ENCODE peak calls at places on chromosome 3, in ten cellular contexts. E, Z, P, T, W, X, V, M, U and O are unnamed samples.

GRCh38 chr3:15450611-15451467 is 23.4 kb downstream of the EAF1 start:
- DNase-seq in Z (no peak), M (no peak), X (no peak), V (no peak), P (no peak), T (no peak), W (no peak), E (no peak), U (no peak), O (no peak)

GRCh38 chr3:75048650-75049049 is 434.2 kb upstream of the CNTN3 start:
- DNase-seq in U (no peak), Z (no peak), X (no peak), T (no peak), M (no peak), W (peak; percentile 2), V (no peak), E (no peak), P (peak; percentile 93), O (no peak)

GRCh38 chr3:100042144-100042543 is 72.2 kb downstream of the FILIP1L start:
- DNase-seq in U (no peak), X (peak; percentile 91), V (no peak), M (no peak), W (peak; percentile 90), Z (no peak), T (no peak), P (peak; percentile 92), E (no peak), O (peak; percentile 91)

GRCh38 chr3:58658508-58658907 is 8.1 kb downstream of the FAM3D start:
- DNase-seq in Z (peak; percentile 14), W (no peak), V (no peak), X (no peak), U (no peak), M (no peak), P (no peak), E (peak; percentile 24), T (peak; percentile 15), O (no peak)

GRCh38 chr3:134693226-134693625 is 42.4 kb upstream of the KY start:
- DNase-seq in P (no peak), E (no peak), Z (no peak), X (no peak), W (no peak), V (no peak), T (no peak), U (no peak), M (no peak), O (no peak)

GRCh38 chr3:59573911-59574310 is 524.1 kb upstream of the CFAP20DC start:
- DNase-seq in V (no peak), Z (peak; percentile 10), U (no peak), M (peak; percentile 87), E (no peak), P (peak; percentile 64), X (peak; percentile 60), W (peak; percentile 72), T (peak; percentile 74), O (peak; percentile 52)

GRCh38 chr3:160193644-160194192 is 31.5 kb upstream of the C3orf80 start:
- DNase-seq in V (no peak), Z (no peak), M (no peak), E (no peak), T (no peak), P (no peak), W (no peak), U (no peak), X (no peak), O (no peak)

GRCh38 chr3:61961882-61962281 is 400.5 kb downstream of the PTPRG start:
- DNase-seq in V (no peak), W (no peak), U (no peak), E (no peak), P (no peak), T (no peak), M (no peak), Z (no peak), X (no peak), O (no peak)

GRCh38 chr3:13301295-13301987 is 118.7 kb downstream of the NUP210 start:
- DNase-seq in V (no peak), T (no peak), Z (no peak), U (no peak), E (peak; percentile 25), X (peak; percentile 79), M (peak; percentile 57), P (peak; percentile 73), W (peak; percentile 53), O (peak; percentile 28)

DNA sequence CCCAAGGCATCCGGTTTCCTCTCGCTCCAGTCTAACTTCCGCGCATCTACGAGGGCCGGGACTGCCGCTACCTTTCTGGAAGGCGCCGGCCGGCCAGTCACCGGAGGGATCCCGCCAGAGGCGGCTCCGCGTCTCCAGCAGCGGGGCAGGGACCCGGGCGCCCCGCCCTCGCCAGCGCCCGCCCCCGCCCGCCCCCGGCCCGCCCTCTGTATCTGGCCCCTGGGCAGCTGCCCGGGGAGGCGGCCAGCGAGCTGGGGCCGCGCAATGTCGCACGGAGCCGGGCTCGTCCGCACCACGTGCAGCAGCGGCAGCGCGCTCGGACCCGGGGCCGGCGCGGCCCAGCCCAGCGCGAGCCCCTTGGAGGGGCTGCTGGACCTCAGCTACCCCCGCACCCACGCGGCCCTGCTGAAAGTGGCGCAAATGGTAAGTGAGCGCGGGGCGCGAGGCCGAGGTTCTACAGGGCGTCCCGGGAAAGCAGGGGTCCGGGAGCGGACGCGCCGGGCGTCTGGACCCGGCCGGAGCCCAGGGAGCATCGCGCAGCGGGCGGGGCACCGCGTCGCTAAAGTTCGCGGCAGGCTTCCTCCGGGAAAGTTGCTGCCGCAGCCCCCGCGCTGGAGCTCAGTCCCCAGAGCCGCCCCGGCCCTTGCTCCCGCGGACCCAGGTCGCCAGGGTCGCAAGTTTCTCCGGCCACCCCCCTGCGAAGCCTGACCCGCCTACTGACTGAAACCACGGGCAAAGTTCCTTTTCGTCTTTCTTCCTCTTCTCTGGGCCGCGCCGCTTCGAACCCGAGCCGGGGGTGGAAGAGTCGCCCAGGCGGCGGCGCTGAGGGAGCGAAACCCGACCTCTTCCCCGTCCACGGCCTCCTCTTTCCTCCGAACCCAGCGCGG is at the start of gene CMTM7:
- DNase-seq in Z (peak; percentile 75), P (peak; percentile 40), E (peak; percentile 74), W (peak; percentile 50), X (peak; percentile 22), V (peak; percentile 79), U (peak; percentile 86), T (peak; percentile 82), M (no peak), O (no peak)
- TF ChIP-seq CTCF in Z (no peak), P (peak; percentile 0), E (no peak), W (no peak), X (no peak), V (no peak), U (no peak), T (no peak), M (no peak), O (no peak)

GRCh38 chr3:179981646-179982045 is 55.1 kb downstream of the PEX5L start:
- DNase-seq in X (no peak), W (no peak), Z (no peak), P (no peak), M (no peak), T (no peak), V (no peak), U (no peak), E (no peak), O (no peak)
- H3K4me3 ChIP-seq in X (no peak overlapping the region), W (no peak overlapping the region), Z (no peak overlapping the region), P (no peak overlapping the region), M (no peak overlapping the region), T (no peak overlapping the region), V (no peak overlapping the region), U (no peak overlapping the region), E (no peak overlapping the region), O (no peak overlapping the region)

GRCh38 chr3:138397983-138398382 is 36.4 kb upstream of the ESYT3 start:
- DNase-seq in P (no peak), V (no peak), W (no peak), Z (no peak), U (no peak), X (no peak), E (no peak), M (no peak), T (no peak), O (no peak)
- TF ChIP-seq CTCF in P (peak; percentile 20), V (no peak), W (no peak), Z (no peak), U (no peak), X (peak; percentile 36), E (no peak), M (peak; percentile 21), T (no peak), O (peak; percentile 4)

DNA sequence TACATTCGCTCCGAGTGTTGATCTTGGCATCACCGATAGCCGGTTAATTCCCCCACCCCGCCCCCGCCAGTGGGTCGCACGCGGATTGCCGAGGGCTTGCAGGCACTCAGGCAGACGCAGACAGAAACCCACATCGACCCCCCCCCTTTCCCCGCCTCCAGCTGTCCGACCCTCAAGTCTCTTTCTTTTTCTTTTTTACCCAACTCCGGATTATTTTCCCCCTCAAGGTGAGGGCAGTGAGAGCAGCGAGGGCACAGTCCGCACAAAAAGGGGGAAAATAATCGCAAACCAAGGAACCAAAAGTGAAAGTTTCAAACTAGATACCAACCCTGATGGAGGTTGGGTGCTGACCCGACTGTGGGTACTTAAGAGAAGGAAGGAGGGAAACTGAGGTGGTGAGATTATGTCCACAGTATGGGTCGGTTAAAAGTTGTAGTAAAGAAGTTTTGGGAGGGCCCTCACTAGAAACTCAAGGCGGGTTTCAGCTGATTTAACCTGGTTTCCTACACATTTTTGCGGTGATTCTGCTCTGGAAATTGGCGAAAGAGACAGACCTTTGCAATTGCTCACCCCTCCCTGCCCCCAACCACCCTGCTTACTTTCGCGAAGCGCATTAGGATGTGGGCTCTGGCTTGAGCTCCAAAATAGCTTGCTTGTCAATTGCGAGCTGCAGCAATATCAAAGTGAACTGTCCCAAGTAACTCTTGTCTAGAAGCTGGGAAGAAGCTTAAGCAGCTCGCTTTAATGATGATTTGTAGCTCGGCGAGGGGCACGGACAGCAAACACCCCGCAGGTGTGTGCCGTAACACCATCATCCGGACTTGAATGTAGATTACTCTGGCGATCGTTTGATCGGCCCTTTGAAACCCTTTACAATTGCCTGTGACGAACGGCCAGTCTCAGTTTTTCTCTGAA is 15.7 kb downstream of the SOX2 start:
- DNase-seq in Z (no peak), U (no peak), X (no peak), M (no peak), V (no peak), T (no peak), E (no peak), W (no peak), P (peak; percentile 26), O (no peak)
- H3K4me3 ChIP-seq in Z (no peak overlapping the region), U (no peak overlapping the region), X (peak overlapping the region; percentile 33), M (peak overlapping the region; percentile 44), V (peak overlapping the region; percentile 18), T (peak overlapping the region; percentile 36), E (peak overlapping the region; percentile 20), W (peak overlapping the region; percentile 5), P (peak overlapping the region; percentile 55), O (no peak overlapping the region)

DNA sequence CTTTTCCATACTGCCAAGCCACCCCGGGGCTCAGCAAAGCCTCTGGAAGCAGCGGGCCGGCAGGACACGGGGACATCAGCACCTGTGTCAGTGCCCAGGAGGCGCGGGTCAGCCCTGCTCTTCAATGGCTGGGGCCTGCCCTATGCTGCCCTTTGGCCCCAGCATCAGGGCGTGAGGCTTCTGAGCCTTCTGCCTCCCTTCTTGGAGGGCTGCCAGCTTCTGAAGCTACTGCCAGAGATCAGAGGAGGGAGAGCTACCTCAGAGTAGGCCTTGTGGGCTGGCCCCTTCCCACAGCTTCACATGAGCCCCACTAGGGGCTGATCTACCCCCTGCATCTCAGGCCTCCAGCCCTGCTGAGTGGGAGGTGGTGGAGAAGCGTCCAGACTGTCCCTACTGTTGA is 13.0 kb upstream of the TMEM115 start:
- DNase-seq in V (no peak), M (no peak), U (no peak), P (no peak), W (no peak), E (peak; percentile 84), X (no peak), T (no peak), Z (peak; percentile 75), O (no peak)
- TF ChIP-seq CTCF in V (no peak), M (no peak), U (no peak), P (no peak), W (no peak), E (no peak), X (no peak), T (no peak), Z (no peak), O (no peak)